ENCODE peak calls at places on chromosomes 12 and 14, in ten cellular contexts. E is stomach; H is activated CD4-positive, alpha-beta T cell treated with anti-CD3 and anti-CD28 coated beads, Interleukin-2, amount 50 U/mL, for 4 hours; U is tibial nerve; B is activated CD4-positive, CD25-positive, alpha-beta regulatory T cell; Z is CD8-positive, alpha-beta T cell; K is NCI-H2029 treated with DMSO at 0.1 percent for 48 hours; C is ureter; Q is sciatic nerve; Y is H9. R is an unnamed sample.

GRCh38 chr14:89422181-89422951 is 5.3 kb upstream of the FOXN3 start:
- DNase-seq in E (peak), H (peak), U (no peak), B (no peak), Z (no peak), K (no peak), C (peak), Q (no peak), Y (no peak), R (no peak)

GRCh38 chr14:67449096-67449495 is 37.1 kb upstream of the PLEK2 start:
- DNase-seq in E (no peak), H (no peak), U (no peak), B (no peak), Z (no peak), K (no peak), C (no peak), Q (no peak), Y (no peak), R (no peak)

GRCh38 chr14:89911018-89911919 is 43.3 kb downstream of the EFCAB11 start:
- DNase-seq in E (peak), H (no peak), U (no peak), B (no peak), Z (no peak), K (no peak), C (no peak), Q (no peak), Y (peak), R (no peak)

GRCh38 chr14:32185097-32185496 is 16.7 kb upstream of the RNU6-7 start:
- DNase-seq in E (no peak), H (no peak), U (no peak), B (no peak), Z (no peak), K (no peak), C (no peak), Q (no peak), Y (no peak), R (no peak)

GRCh38 chr12:131505561-131505960 is 205.3 kb upstream of the SFSWAP start:
- DNase-seq in E (no peak), H (no peak), U (no peak), B (no peak), Z (no peak), K (no peak), C (no peak), Q (no peak), Y (peak), R (no peak)

GRCh38 chr12:114682920-114683708 is 861 bp downstream of the TBX3 start:
- DNase-seq in E (peak), H (no peak), U (no peak), B (no peak), Z (no peak), K (peak), C (no peak), Q (no peak), Y (peak), R (no peak)

GRCh38 chr12:7935464-7935772 is 569 bp downstream of the SLC2A3 start:
- DNase-seq in E (no peak), H (no peak), U (no peak), B (no peak), Z (no peak), K (no peak), C (no peak), Q (no peak), Y (no peak), R (no peak)

GRCh38 chr12:106780010-106780625 is 5.6 kb downstream of the RIC8B start:
- DNase-seq in E (no peak), H (no peak), U (no peak), B (no peak), Z (no peak), K (no peak), C (no peak), Q (no peak), Y (no peak), R (no peak)

GRCh38 chr12:3797649-3798048 is 44.7 kb upstream of the CRACR2A start:
- DNase-seq in E (no peak), H (no peak), U (no peak), B (no peak), Z (no peak), K (no peak), C (no peak), Q (no peak), Y (no peak), R (no peak)

GRCh38 chr12:49665384-49665783 is 41.8 kb downstream of the FMNL3 start:
- DNase-seq in E (no peak), H (no peak), U (no peak), B (no peak), Z (no peak), K (no peak), C (no peak), Q (no peak), Y (no peak), R (no peak)

GRCh38 chr12:58105225-58106119 is 164.1 kb downstream of the ATP23 start:
- DNase-seq in E (no peak), H (no peak), U (no peak), B (no peak), Z (no peak), K (no peak), C (no peak), Q (no peak), Y (no peak), R (no peak)

GRCh38 chr12:56808954-56809353 is 45.8 kb downstream of the HSD17B6 start:
- DNase-seq in E (no peak), H (no peak), U (no peak), B (no peak), Z (no peak), K (no peak), C (no peak), Q (no peak), Y (no peak), R (no peak)